ENCODE peak calls at places on chromosomes 12 and 14, in seven cellular contexts. One of them, this sample, is unnamed.

GRCh38 chr12:38139456-38139855 is 177.1 kb upstream of the ALG10B start:
- DNase-seq in RWPE1: no peak
- DNase-seq in colonic mucosa: no peak
- DNase-seq in upper lobe of left lung: no peak
- DNase-seq in Peyer's patch: no peak
- DNase-seq in upper lobe of right lung: no peak
- DNase-seq in uterus: no peak
- DNase-seq in this sample: no peak

GRCh38 chr12:117321572-117321971 is 39.9 kb downstream of the NOS1 start:
- DNase-seq in Peyer's patch: no peak
- DNase-seq in colonic mucosa: no peak
- DNase-seq in uterus: no peak
- DNase-seq in upper lobe of left lung: no peak
- DNase-seq in RWPE1: no peak
- DNase-seq in upper lobe of right lung: no peak
- DNase-seq in this sample: no peak

GRCh38 chr12:120737557-120738251 is 12.1 kb downstream of the ACADS start:
- DNase-seq in upper lobe of left lung: peak
- DNase-seq in colonic mucosa: no peak
- DNase-seq in upper lobe of right lung: no peak
- DNase-seq in uterus: no peak
- DNase-seq in Peyer's patch: no peak
- DNase-seq in RWPE1: no peak
- DNase-seq in this sample: no peak

GRCh38 chr14:72291908-72292688 is 359.9 kb downstream of the RGS6 start:
- DNase-seq in upper lobe of right lung: no peak
- DNase-seq in Peyer's patch: no peak
- DNase-seq in uterus: no peak
- DNase-seq in RWPE1: peak
- DNase-seq in colonic mucosa: no peak
- DNase-seq in upper lobe of left lung: no peak
- DNase-seq in this sample: peak

GRCh38 chr12:62726471-62726980 is 208.4 kb downstream of the PPM1H start:
- DNase-seq in RWPE1: no peak
- DNase-seq in upper lobe of left lung: no peak
- DNase-seq in uterus: no peak
- DNase-seq in Peyer's patch: no peak
- DNase-seq in upper lobe of right lung: no peak
- DNase-seq in colonic mucosa: no peak
- DNase-seq in this sample: no peak

GRCh38 chr12:69052613-69053408 is 119.8 kb upstream of the CPM start:
- DNase-seq in RWPE1: peak
- DNase-seq in upper lobe of right lung: no peak
- DNase-seq in colonic mucosa: no peak
- DNase-seq in Peyer's patch: no peak
- DNase-seq in uterus: no peak
- DNase-seq in upper lobe of left lung: no peak
- DNase-seq in this sample: peak

GRCh38 chr12:94762943-94763342 is 112.6 kb upstream of the TMCC3 start:
- DNase-seq in upper lobe of left lung: no peak
- DNase-seq in upper lobe of right lung: no peak
- DNase-seq in uterus: no peak
- DNase-seq in RWPE1: no peak
- DNase-seq in Peyer's patch: no peak
- DNase-seq in colonic mucosa: no peak
- DNase-seq in this sample: no peak

GRCh38 chr12:45407967-45408743 is 192.3 kb downstream of the ANO6 start:
- DNase-seq in Peyer's patch: no peak
- DNase-seq in upper lobe of right lung: no peak
- DNase-seq in RWPE1: no peak
- DNase-seq in uterus: no peak
- DNase-seq in colonic mucosa: no peak
- DNase-seq in upper lobe of left lung: no peak
- DNase-seq in this sample: no peak

GRCh38 chr14:51548187-51548586 is 103.5 kb upstream of the FRMD6 start:
- DNase-seq in upper lobe of right lung: no peak
- DNase-seq in upper lobe of left lung: no peak
- DNase-seq in Peyer's patch: no peak
- DNase-seq in uterus: no peak
- DNase-seq in RWPE1: no peak
- DNase-seq in colonic mucosa: no peak
- DNase-seq in this sample: no peak

GRCh38 chr12:27969011-27969900 is 3.3 kb downstream of the PTHLH start:
- DNase-seq in colonic mucosa: no peak
- DNase-seq in RWPE1: no peak
- DNase-seq in Peyer's patch: no peak
- DNase-seq in upper lobe of left lung: peak
- DNase-seq in upper lobe of right lung: peak
- DNase-seq in uterus: peak
- DNase-seq in this sample: no peak

GRCh38 chr12:31203261-31203660 is 122.7 kb downstream of the SINHCAF start:
- DNase-seq in upper lobe of left lung: no peak
- DNase-seq in uterus: no peak
- DNase-seq in Peyer's patch: no peak
- DNase-seq in colonic mucosa: no peak
- DNase-seq in upper lobe of right lung: no peak
- DNase-seq in RWPE1: no peak
- DNase-seq in this sample: no peak

GRCh38 chr12:33536431-33536830 is 96.8 kb upstream of the SYT10 start:
- DNase-seq in colonic mucosa: no peak
- DNase-seq in uterus: no peak
- DNase-seq in upper lobe of right lung: no peak
- DNase-seq in Peyer's patch: no peak
- DNase-seq in RWPE1: no peak
- DNase-seq in upper lobe of left lung: no peak
- DNase-seq in this sample: no peak

DNA sequence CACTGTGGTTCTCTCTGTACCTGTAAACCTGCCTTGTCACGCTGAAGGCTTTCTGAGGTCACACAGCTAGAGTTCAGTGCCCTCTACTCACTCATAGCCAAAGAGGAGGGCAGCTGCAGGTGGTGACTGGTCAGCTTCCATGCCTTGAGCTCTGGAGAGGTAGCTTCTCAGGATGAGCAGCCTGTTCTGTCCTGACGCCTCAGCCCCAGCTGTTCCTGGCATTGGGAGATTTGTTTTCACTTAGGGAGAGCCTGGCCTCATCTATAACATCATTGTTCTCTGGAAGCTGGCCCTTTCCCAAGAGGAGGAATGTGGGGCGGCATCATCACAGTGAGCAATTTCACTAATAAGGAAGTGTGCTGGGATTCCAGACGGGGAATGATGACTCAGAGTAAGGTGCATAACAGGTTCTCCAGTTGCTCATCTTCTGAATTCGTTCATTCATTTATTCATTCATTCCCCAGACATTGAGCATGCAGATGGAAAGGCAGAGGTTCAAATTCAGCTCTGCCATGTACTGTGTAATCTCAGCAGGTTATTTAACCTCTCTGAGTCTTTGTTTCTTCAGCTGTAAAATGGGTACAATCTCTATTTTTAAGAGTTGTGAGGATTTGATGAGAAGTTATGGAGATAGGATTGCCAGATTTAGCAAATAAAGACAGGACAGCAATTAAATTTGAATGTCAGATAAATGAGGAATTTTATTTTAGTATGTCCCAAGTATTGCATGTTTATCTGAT is 255.8 kb upstream of the CRY1 start:
- DNase-seq in colonic mucosa: peak
- DNase-seq in uterus: no peak
- DNase-seq in Peyer's patch: peak
- DNase-seq in upper lobe of left lung: no peak
- DNase-seq in upper lobe of right lung: no peak
- DNase-seq in RWPE1: peak
- DNase-seq in this sample: peak
- H3K27ac ChIP-seq in colonic mucosa: no peak
- H3K27ac ChIP-seq in uterus: no peak
- H3K27ac ChIP-seq in Peyer's patch: peak
- H3K27ac ChIP-seq in upper lobe of left lung: no peak
- H3K27ac ChIP-seq in upper lobe of right lung: no peak
- H3K27ac ChIP-seq in RWPE1: peak
- H3K27ac ChIP-seq in this sample: no peak

DNA sequence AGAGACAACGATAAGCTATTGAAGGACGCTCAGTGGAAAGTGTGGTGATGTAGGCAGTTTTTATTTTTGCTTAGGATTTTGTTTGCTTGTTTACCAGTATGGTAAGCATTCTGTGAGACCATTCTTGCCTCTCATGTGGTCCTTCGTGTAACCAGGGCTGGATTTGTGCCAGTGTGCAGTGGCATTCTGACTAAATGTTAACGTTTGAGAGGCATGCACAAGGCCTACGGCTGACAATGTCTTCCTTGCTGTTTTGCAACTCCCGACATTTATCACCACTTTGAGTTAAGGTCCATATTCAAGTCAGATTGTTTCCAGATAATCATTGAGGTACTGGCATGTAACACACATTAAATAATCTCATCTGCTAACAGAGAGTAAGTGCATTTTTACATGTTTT is 102.3 kb upstream of the BCAT1 start:
- DNase-seq in uterus: no peak
- DNase-seq in Peyer's patch: no peak
- DNase-seq in colonic mucosa: no peak
- DNase-seq in upper lobe of left lung: no peak
- DNase-seq in upper lobe of right lung: no peak
- DNase-seq in RWPE1: no peak
- DNase-seq in this sample: no peak
- H3K27ac ChIP-seq in uterus: no peak
- H3K27ac ChIP-seq in Peyer's patch: peak
- H3K27ac ChIP-seq in colonic mucosa: peak
- H3K27ac ChIP-seq in upper lobe of left lung: peak
- H3K27ac ChIP-seq in upper lobe of right lung: peak
- H3K27ac ChIP-seq in RWPE1: no peak
- H3K27ac ChIP-seq in this sample: no peak

DNA sequence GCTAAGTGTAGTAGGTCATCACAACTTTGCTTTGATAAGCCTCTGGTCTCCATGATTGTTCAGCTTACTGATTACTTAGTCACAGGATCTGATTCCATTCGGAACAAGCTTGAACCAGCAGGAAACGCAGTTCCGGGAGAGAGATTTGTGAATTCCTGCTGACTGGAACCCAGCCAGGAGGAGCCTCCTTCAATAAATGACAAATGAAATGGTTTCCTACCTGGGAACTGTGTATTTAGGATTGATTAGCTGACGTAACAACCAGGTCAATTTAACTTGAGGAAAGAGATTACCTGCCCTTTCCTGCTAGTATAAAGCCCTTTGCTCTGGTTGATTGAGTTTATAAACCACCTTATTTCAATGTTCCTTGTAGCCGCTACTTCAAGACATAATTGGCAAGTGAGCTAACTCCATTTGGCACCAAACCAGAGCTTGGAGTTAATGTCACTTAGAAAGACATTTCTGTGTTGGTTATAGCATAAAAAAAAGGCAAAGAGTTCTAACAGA is 35.1 kb upstream of the KCNH3 start:
- DNase-seq in uterus: no peak
- DNase-seq in Peyer's patch: no peak
- DNase-seq in RWPE1: peak
- DNase-seq in colonic mucosa: peak
- DNase-seq in upper lobe of left lung: no peak
- DNase-seq in upper lobe of right lung: no peak
- DNase-seq in this sample: peak
- H3K27ac ChIP-seq in uterus: no peak
- H3K27ac ChIP-seq in Peyer's patch: no peak
- H3K27ac ChIP-seq in RWPE1: peak
- H3K27ac ChIP-seq in colonic mucosa: peak
- H3K27ac ChIP-seq in upper lobe of left lung: peak
- H3K27ac ChIP-seq in upper lobe of right lung: peak
- H3K27ac ChIP-seq in this sample: no peak

GRCh38 chr12:40183745-40184144 is 41.1 kb upstream of the LRRK2 start:
- DNase-seq in Peyer's patch: no peak
- DNase-seq in uterus: no peak
- DNase-seq in colonic mucosa: no peak
- DNase-seq in upper lobe of left lung: no peak
- DNase-seq in RWPE1: no peak
- DNase-seq in upper lobe of right lung: no peak
- DNase-seq in this sample: no peak
- H3K27ac ChIP-seq in Peyer's patch: no peak
- H3K27ac ChIP-seq in uterus: no peak
- H3K27ac ChIP-seq in colonic mucosa: no peak
- H3K27ac ChIP-seq in upper lobe of left lung: peak
- H3K27ac ChIP-seq in RWPE1: no peak
- H3K27ac ChIP-seq in upper lobe of right lung: no peak
- H3K27ac ChIP-seq in this sample: no peak

GRCh38 chr12:20272171-20272570 is 96.2 kb upstream of the PDE3A start:
- DNase-seq in upper lobe of left lung: no peak
- DNase-seq in upper lobe of right lung: no peak
- DNase-seq in uterus: no peak
- DNase-seq in Peyer's patch: no peak
- DNase-seq in RWPE1: no peak
- DNase-seq in colonic mucosa: no peak
- DNase-seq in this sample: no peak

GRCh38 chr12:20270557-20270956 is 97.8 kb upstream of the PDE3A start:
- DNase-seq in RWPE1: no peak
- DNase-seq in uterus: no peak
- DNase-seq in upper lobe of right lung: no peak
- DNase-seq in upper lobe of left lung: no peak
- DNase-seq in colonic mucosa: no peak
- DNase-seq in Peyer's patch: no peak
- DNase-seq in this sample: no peak

GRCh38 chr12:20269352-20270067 is 98.8 kb upstream of the PDE3A start:
- DNase-seq in uterus: no peak
- DNase-seq in Peyer's patch: no peak
- DNase-seq in RWPE1: no peak
- DNase-seq in upper lobe of left lung: no peak
- DNase-seq in upper lobe of right lung: no peak
- DNase-seq in colonic mucosa: no peak
- DNase-seq in this sample: no peak

GRCh38 chr12:20268121-20268732 is 100.1 kb upstream of the PDE3A start:
- DNase-seq in upper lobe of left lung: no peak
- DNase-seq in uterus: no peak
- DNase-seq in Peyer's patch: no peak
- DNase-seq in upper lobe of right lung: no peak
- DNase-seq in colonic mucosa: no peak
- DNase-seq in RWPE1: no peak
- DNase-seq in this sample: no peak

GRCh38 chr12:20268771-20269170 is 99.6 kb upstream of the PDE3A start:
- DNase-seq in upper lobe of left lung: no peak
- DNase-seq in colonic mucosa: no peak
- DNase-seq in Peyer's patch: no peak
- DNase-seq in uterus: no peak
- DNase-seq in RWPE1: no peak
- DNase-seq in upper lobe of right lung: no peak
- DNase-seq in this sample: no peak
- H3K27ac ChIP-seq in upper lobe of left lung: no peak
- H3K27ac ChIP-seq in colonic mucosa: no peak
- H3K27ac ChIP-seq in Peyer's patch: no peak
- H3K27ac ChIP-seq in uterus: no peak
- H3K27ac ChIP-seq in RWPE1: no peak
- H3K27ac ChIP-seq in upper lobe of right lung: no peak
- H3K27ac ChIP-seq in this sample: no peak

DNA sequence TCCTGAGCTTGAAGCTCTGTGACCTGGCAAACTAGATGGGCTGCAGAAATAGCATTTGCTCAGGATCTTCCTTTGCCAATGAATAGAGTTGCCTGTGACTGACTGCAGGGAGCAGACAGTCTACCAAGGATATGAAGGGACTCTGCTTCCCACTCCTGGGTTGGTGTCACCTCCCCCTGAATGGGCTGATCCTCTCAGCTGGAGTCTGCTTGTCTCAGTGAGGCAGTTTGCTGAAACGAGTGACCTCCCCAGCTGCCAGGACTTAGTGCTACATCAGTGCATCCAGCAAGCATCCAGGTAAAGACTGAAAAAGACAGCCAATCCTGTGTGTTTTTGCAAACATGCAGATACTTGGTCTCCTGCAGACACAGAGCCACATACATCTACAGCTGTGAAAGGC is 28.5 kb downstream of the PAH start:
- DNase-seq in uterus: no peak
- DNase-seq in upper lobe of left lung: no peak
- DNase-seq in RWPE1: no peak
- DNase-seq in Peyer's patch: no peak
- DNase-seq in upper lobe of right lung: no peak
- DNase-seq in colonic mucosa: no peak
- DNase-seq in this sample: no peak
- H3K27ac ChIP-seq in uterus: no peak
- H3K27ac ChIP-seq in upper lobe of left lung: no peak
- H3K27ac ChIP-seq in RWPE1: no peak
- H3K27ac ChIP-seq in Peyer's patch: no peak
- H3K27ac ChIP-seq in upper lobe of right lung: no peak
- H3K27ac ChIP-seq in colonic mucosa: no peak
- H3K27ac ChIP-seq in this sample: no peak